ENCODE peak calls at places on chromosomes 6 and 20, in four cellular contexts. S, G, A and I are unnamed samples.

GRCh38 chr6:111871725-111872520 is 1.3 kb downstream of the FYN start:
- DNase-seq in S (peak), G (no peak), A (peak), I (no peak)

GRCh38 chr6:70668499-70668812 is 773 bp downstream of the SMAP1 start:
- DNase-seq in S (no peak), G (no peak), A (no peak), I (no peak)

GRCh38 chr20:2405693-2406065 is 25.0 kb downstream of the TGM6 start:
- DNase-seq in S (no peak), G (no peak), A (no peak), I (no peak)

GRCh38 chr6:15265787-15266186 is 19.9 kb downstream of the JARID2 start:
- DNase-seq in S (no peak), G (no peak), A (no peak), I (no peak)

GRCh38 chr6:110813813-110814487 is 1.3 kb downstream of the CDK19 start:
- DNase-seq in S (no peak), G (peak), A (no peak), I (no peak)

GRCh38 chr6:75257661-75258060 is 14.1 kb upstream of the COX7A2 start:
- DNase-seq in S (no peak), G (no peak), A (no peak), I (no peak)

GRCh38 chr20:53302695-53303094 is 290.9 kb downstream of the ZNF217 start:
- DNase-seq in S (no peak), G (no peak), A (no peak), I (no peak)

GRCh38 chr6:42368156-42368555 is 83.6 kb downstream of the TRERF1 start:
- DNase-seq in S (no peak), G (no peak), A (no peak), I (no peak)

GRCh38 chr6:10205120-10205519 is 209.8 kb downstream of the TFAP2A start:
- DNase-seq in S (no peak), G (no peak), A (no peak), I (no peak)

GRCh38 chr20:35341366-35342028 is 49.3 kb upstream of the FAM83C start:
- DNase-seq in S (peak), G (no peak), A (no peak), I (no peak)

GRCh38 chr6:34230653-34231351 is 5.9 kb upstream of the HMGA1 start:
- DNase-seq in S (no peak), G (no peak), A (no peak), I (no peak)

GRCh38 chr6:126112171-126112632 is 125.9 kb downstream of the TRMT11 start:
- DNase-seq in S (peak), G (no peak), A (no peak), I (no peak)

GRCh38 chr6:170004585-170005210 is 253.3 kb downstream of the ERMARD start:
- DNase-seq in S (no peak), G (no peak), A (no peak), I (no peak)

GRCh38 chr6:133062077-133062476 is 179.1 kb upstream of the EYA4 start:
- DNase-seq in S (peak), G (no peak), A (no peak), I (peak)

GRCh38 chr20:49603209-49603627 is 35.3 kb upstream of the PTGIS start:
- DNase-seq in S (peak), G (no peak), A (no peak), I (no peak)

GRCh38 chr20:56373942-56374341 is 15.2 kb downstream of the FAM210B start:
- DNase-seq in S (peak), G (no peak), A (no peak), I (no peak)

GRCh38 chr20:51542033-51542893 is at the start of gene NFATC2:
- DNase-seq in S (no peak), G (no peak), A (peak), I (peak)

GRCh38 chr6:134173007-134173690 is 120.7 kb upstream of the SLC2A12 start:
- DNase-seq in S (peak), G (no peak), A (no peak), I (no peak)

GRCh38 chr6:7152467-7152866 is 44.7 kb downstream of the RREB1 start:
- DNase-seq in S (no peak), G (no peak), A (no peak), I (no peak)

GRCh38 chr6:29943053-29943966 is 978 bp downstream of the HLA-A start:
- DNase-seq in S (no peak), G (no peak), A (peak), I (no peak)

GRCh38 chr6:34151321-34152041 is 5.6 kb upstream of the GRM4 start:
- DNase-seq in S (no peak), G (no peak), A (no peak), I (no peak)

GRCh38 chr20:23362392-23363256 is 642 bp downstream of the GZF1 start:
- DNase-seq in S (peak), G (peak), A (no peak), I (peak)

GRCh38 chr6:48765352-48765961 is 654.5 kb upstream of the PTCHD4 start:
- DNase-seq in S (peak), G (no peak), A (no peak), I (no peak)

GRCh38 chr6:2099870-2100269 is 145.5 kb downstream of the GMDS start:
- DNase-seq in S (no peak), G (no peak), A (no peak), I (no peak)

GRCh38 chr6:85628353-85628752 is 14.3 kb downstream of the SYNCRIP start:
- DNase-seq in S (no peak), G (no peak), A (no peak), I (no peak)

GRCh38 chr6:158605266-158605878 is 39.2 kb downstream of the DYNLT1 start:
- DNase-seq in S (peak), G (peak), A (peak), I (no peak)

GRCh38 chr6:1838604-1839003 is 228.9 kb downstream of the FOXC1 start:
- DNase-seq in S (peak), G (no peak), A (no peak), I (no peak)

GRCh38 chr20:50513169-50514034 is 3.2 kb downstream of the PTPN1 start:
- DNase-seq in S (peak), G (no peak), A (no peak), I (no peak)

GRCh38 chr6:79335133-79335674 is 100.7 kb upstream of the HMGN3 start:
- DNase-seq in S (no peak), G (no peak), A (no peak), I (no peak)

GRCh38 chr6:137024172-137024990 is 20.4 kb downstream of the IL20RA start:
- DNase-seq in S (no peak), G (no peak), A (no peak), I (no peak)

DNA sequence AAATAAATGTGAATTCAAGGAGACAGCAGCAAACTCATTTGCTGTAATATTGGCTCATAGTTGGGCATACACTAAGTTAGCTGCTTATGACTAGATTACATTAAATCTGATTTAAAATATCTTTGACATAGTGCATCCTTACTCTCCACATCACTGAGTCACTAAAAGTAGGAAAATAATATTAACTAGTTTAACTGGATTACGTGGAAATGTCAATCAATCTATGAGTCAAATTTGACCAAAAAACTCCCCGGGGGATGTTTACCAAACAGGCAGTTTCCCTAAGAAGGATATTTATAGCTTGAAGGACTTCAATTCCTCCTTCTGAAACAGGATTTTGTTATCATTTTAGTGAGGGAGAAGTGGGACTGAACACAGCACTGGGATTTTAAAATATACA is 366.5 kb downstream of the ESR1 start:
- DNase-seq in S (no peak), G (no peak), A (no peak), I (no peak)
- H3K27ac ChIP-seq in S (no peak), G (no peak), A (no peak), I (peak)

GRCh38 chr20:32441638-32442037 is 83.5 kb downstream of the ASXL1 start:
- DNase-seq in S (no peak), G (no peak), A (no peak), I (no peak)
- TF ChIP-seq POLR2A in S (no peak), G (no peak), A (no peak), I (no peak)

DNA sequence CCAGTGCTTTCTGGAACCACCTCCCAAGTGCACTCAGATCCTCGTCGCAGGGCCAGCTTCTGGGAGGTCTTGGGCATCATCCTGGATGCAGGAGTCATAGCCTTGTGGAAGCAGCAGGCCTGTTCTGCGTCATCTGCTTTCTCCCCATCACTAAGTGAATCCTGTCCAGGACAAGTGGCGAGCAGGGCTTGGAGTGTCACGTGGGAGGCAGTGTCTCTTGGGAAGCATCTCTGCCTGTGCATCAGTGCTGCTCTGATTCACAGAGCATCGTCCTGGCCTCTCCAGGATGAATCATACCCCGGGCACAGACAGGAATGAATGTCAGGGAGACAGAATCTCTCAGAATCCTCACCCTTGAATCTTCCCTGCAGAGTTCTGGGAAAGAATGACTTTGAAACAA is 32.8 kb downstream of the SYNDIG1 start:
- DNase-seq in S (peak), G (no peak), A (no peak), I (no peak)
- H3K4me3 ChIP-seq in S (no peak), G (no peak), A (no peak), I (no peak)

GRCh38 chr6:11368760-11369159 is 136.3 kb upstream of the NEDD9 start:
- DNase-seq in S (no peak), G (no peak), A (no peak), I (no peak)
- H3K27ac ChIP-seq in S (no peak), G (peak), A (no peak), I (peak)